ENCODE peak calls at places on chromosomes 11 and 22, in ten cellular contexts. T is osteoblast, H is tibial nerve, Z is brain microvascular endothelial cell, A is B cell, N is RWPE1, G is heart right ventricle, Q is HCT116, F is uterus, Y is endothelial cell. R is an unnamed sample.

GRCh38 chr11:70688142-70688541 is 289.8 kb downstream of the CTTN start:
- DNase-seq in T (peak; percentile 44), H (no peak), Z (no peak), A (no peak), N (no peak), G (no peak), Q (no peak), F (no peak), Y (no peak), R (no peak)

GRCh38 chr22:38464992-38465672 is 2.8 kb upstream of the KDELR3 start:
- DNase-seq in T (peak; percentile 58), H (no peak), Z (no peak), A (no peak), N (no peak), G (no peak), Q (no peak), F (no peak), Y (no peak), R (peak; percentile 52)

GRCh38 chr11:75771646-75772410 is 3.2 kb downstream of the DGAT2 start:
- DNase-seq in T (peak; percentile 96), H (no peak), Z (peak; percentile 16), A (no peak), N (peak; percentile 60), G (no peak), Q (no peak), F (no peak), Y (no peak), R (peak; percentile 48)

GRCh38 chr11:126490261-126490660 is 134.8 kb downstream of the ST3GAL4 start:
- DNase-seq in T (no peak), H (no peak), Z (no peak), A (no peak), N (no peak), G (no peak), Q (no peak), F (no peak), Y (no peak), R (no peak)

GRCh38 chr11:34916810-34917780 is 677 bp downstream of the PDHX start:
- DNase-seq in T (peak; percentile 76), H (no peak), Z (peak; percentile 35), A (no peak), N (peak; percentile 59), G (no peak), Q (peak; percentile 34), F (no peak), Y (no peak), R (no peak)

GRCh38 chr11:96177132-96177531 is 165.9 kb downstream of the MAML2 start:
- DNase-seq in T (no peak), H (no peak), Z (no peak), A (no peak), N (no peak), G (no peak), Q (no peak), F (no peak), Y (no peak), R (no peak)

GRCh38 chr22:42584364-42584940 is 30.2 kb downstream of the POLDIP3 start:
- DNase-seq in T (peak; percentile 47), H (no peak), Z (no peak), A (no peak), N (no peak), G (no peak), Q (no peak), F (no peak), Y (no peak), R (no peak)

GRCh38 chr11:117621226-117621625 is 175.8 kb downstream of the DSCAML1 start:
- DNase-seq in T (peak; percentile 72), H (no peak), Z (peak; percentile 48), A (no peak), N (no peak), G (no peak), Q (peak; percentile 8), F (no peak), Y (no peak), R (no peak)

GRCh38 chr22:48758021-48758561 is 1069.6 kb downstream of the BRD1 start:
- DNase-seq in T (no peak), H (no peak), Z (no peak), A (no peak), N (no peak), G (no peak), Q (no peak), F (no peak), Y (peak; percentile 1), R (no peak)

GRCh38 chr11:100528872-100529416 is 158.1 kb upstream of the ARHGAP42 start:
- DNase-seq in T (no peak), H (no peak), Z (no peak), A (no peak), N (no peak), G (no peak), Q (no peak), F (no peak), Y (no peak), R (peak; percentile 49)

GRCh38 chr11:100525197-100525596 is 161.9 kb upstream of the ARHGAP42 start:
- DNase-seq in T (no peak), H (no peak), Z (no peak), A (no peak), N (no peak), G (no peak), Q (no peak), F (no peak), Y (no peak), R (no peak)

DNA sequence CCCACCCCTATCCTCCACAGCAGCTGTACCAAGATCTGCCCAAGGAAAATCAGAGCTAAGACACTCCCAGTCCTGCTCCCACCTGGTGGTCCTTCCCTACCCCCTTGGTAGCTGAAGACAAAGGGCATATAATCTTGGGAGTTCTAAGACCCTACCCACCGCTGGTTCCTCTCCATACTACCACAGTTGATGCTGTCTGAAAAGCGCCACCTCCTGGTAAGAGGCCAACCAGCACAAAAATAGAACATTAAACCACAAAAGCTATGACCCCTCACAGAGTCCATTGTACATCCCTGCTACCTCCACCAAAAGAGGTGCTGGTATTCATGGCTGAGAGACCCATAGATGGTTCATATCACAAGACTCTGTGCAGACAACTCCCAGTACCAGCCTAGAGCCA is 161.5 kb upstream of the ARHGAP42 start:
- DNase-seq in T (no peak), H (no peak), Z (no peak), A (no peak), N (no peak), G (no peak), Q (peak; percentile 3), F (no peak), Y (peak; percentile 9), R (no peak)
- TF ChIP-seq CTCF in T (no peak), H (no peak), Z (peak; percentile 30), A (no peak), N (no peak), G (no peak), Q (peak; percentile 8), F (no peak), Y (peak; percentile 44), R (peak; percentile 28)

DNA sequence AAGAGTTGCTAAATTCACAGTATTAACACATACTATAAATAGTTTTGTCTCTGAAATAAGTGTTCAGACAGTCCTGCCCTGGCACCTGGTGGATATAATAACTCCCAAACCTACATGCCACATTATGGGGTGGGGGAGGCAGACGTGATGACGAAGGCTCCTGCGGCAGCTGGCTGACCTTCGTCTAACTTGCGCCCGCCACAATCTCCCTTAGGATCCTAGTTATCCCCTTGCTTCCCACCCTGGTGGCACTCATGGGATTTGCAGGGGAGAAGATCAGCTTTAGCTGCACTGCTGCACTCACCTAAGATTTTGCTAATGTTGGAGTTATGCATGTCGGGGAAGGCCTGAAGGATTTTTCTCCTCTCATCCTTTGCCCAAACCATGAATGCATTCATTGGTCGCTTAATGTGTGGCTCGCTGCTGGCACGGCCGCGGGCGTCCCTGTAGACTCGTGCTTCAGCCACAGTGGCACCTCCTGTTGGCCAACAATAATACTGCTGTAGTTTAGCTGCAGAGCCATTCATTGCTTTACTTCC is 367.6 kb downstream of the SOX6 start:
- DNase-seq in T (no peak), H (no peak), Z (no peak), A (no peak), N (no peak), G (peak; percentile 14), Q (peak; percentile 19), F (no peak), Y (peak; percentile 32), R (no peak)
- TF ChIP-seq CTCF in T (peak; percentile 39), H (no peak), Z (peak; percentile 36), A (no peak), N (no peak), G (peak; percentile 36), Q (peak; percentile 53), F (no peak), Y (peak; percentile 64), R (peak; percentile 71)

GRCh38 chr11:129947474-129947873 is 52.1 kb upstream of the NFRKB start:
- DNase-seq in T (no peak), H (no peak), Z (no peak), A (no peak), N (no peak), G (no peak), Q (no peak), F (no peak), Y (no peak), R (no peak)
- TF ChIP-seq CTCF in T (no peak), H (no peak), Z (no peak), A (no peak), N (no peak), G (no peak), Q (no peak), F (no peak), Y (no peak), R (no peak)

GRCh38 chr22:40479887-40480538 is 109.6 kb downstream of the SGSM3 start:
- DNase-seq in T (no peak), H (no peak), Z (no peak), A (no peak), N (no peak), G (no peak), Q (no peak), F (no peak), Y (no peak), R (no peak)

GRCh38 chr22:40477683-40478348 is 107.4 kb downstream of the SGSM3 start:
- DNase-seq in T (no peak), H (no peak), Z (no peak), A (no peak), N (no peak), G (no peak), Q (no peak), F (no peak), Y (no peak), R (no peak)

GRCh38 chr22:40480996-40481395 is 110.6 kb downstream of the SGSM3 start:
- DNase-seq in T (no peak), H (no peak), Z (no peak), A (no peak), N (no peak), G (no peak), Q (no peak), F (no peak), Y (peak; percentile 24), R (no peak)

GRCh38 chr22:40478456-40479125 is 108.2 kb downstream of the SGSM3 start:
- DNase-seq in T (no peak), H (no peak), Z (no peak), A (no peak), N (no peak), G (no peak), Q (no peak), F (no peak), Y (no peak), R (no peak)

DNA sequence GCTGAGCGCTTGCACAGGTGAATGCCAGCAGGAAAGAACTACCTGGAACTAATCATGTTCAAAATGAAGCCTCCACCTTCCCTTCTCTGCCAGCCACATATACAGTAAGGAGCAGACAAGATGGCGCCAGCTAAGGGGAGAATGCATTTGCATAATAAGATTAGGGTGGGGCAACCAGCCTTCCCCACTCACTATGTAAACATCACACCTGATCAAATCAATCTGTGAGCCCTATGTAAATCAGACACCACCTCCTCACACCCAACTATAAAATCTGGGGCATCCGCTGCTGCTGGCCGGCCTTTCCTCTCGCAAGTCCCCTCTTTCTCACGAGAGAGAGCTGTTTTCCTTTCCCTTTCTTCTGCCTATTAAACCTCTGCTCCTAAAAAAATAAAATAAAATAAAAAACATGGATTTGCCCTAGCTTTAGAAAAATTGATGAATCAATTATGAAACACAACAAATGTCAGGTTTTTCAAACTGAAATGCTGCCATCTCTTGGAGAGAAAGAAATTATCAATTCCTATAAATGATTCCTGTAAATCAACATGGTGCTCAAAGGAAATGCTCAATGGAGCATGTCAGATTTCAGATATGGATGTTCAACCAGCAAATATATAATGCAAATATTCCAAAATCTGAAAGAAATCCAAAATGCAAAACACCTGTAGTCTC is 108.9 kb downstream of the SGSM3 start:
- DNase-seq in T (peak; percentile 62), H (no peak), Z (no peak), A (no peak), N (no peak), G (no peak), Q (no peak), F (no peak), Y (no peak), R (no peak)
- TF ChIP-seq CTCF in T (peak; percentile 17), H (no peak), Z (no peak), A (no peak), N (no peak), G (no peak), Q (no peak), F (no peak), Y (no peak), R (peak; percentile 62)

R was measured in chondrocyte.